ENCODE peak calls at places on chromosomes 6 and 20, in nine cellular contexts. K is Calu3, G is GM20000, Y is esophagus muscularis mucosa, N is adrenal gland, J is colonic mucosa, S is HFFc6, B is tibial nerve, E is progenitor cell of endocrine pancreas. F is an unnamed sample.

GRCh38 chr6:108114861-108115597 is 40.5 kb upstream of the OSTM1 start:
- DNase-seq in B (no peak), G (no peak), Y (no peak), E (peak), N (peak), J (peak), S (peak), K (peak), F (peak)

GRCh38 chr6:166006593-166007301 is 160.9 kb downstream of the TBXT start:
- DNase-seq in N (no peak), J (no peak), G (no peak), S (no peak), Y (peak), B (no peak), E (no peak), K (no peak), F (no peak)

GRCh38 chr6:150336299-150336698 is 32.5 kb upstream of the IYD start:
- DNase-seq in B (no peak), Y (no peak), S (peak), G (peak), N (no peak), E (no peak), K (peak), J (peak), F (no peak)

GRCh38 chr6:96899019-96899418 is 1.3 kb upstream of the NDUFAF4 start:
- DNase-seq in S (peak), Y (no peak), G (peak), E (no peak), B (no peak), K (peak), J (peak), N (peak), F (no peak)

GRCh38 chr20:57512432-57512831 is 12.5 kb downstream of the CTCFL start:
- DNase-seq in B (no peak), Y (no peak), N (no peak), E (no peak), G (no peak), J (no peak), K (no peak), S (no peak), F (no peak)

GRCh38 chr20:62142252-62143117 is 709 bp downstream of the PSMA7 start:
- DNase-seq in S (no peak), E (no peak), G (no peak), J (peak), B (no peak), Y (no peak), N (peak), K (peak), F (no peak)

GRCh38 chr20:3229158-3229557 is 9.8 kb downstream of the SLC4A11 start:
- DNase-seq in K (no peak), N (no peak), G (no peak), J (no peak), B (no peak), E (no peak), Y (no peak), S (no peak), F (no peak)

GRCh38 chr20:12925214-12925755 is 83.5 kb upstream of the SPTLC3 start:
- DNase-seq in K (peak), B (no peak), J (peak), G (peak), Y (no peak), E (peak), N (peak), S (peak), F (peak)

GRCh38 chr6:95087394-95088097 is 489.8 kb upstream of the MANEA start:
- DNase-seq in K (peak), B (no peak), E (no peak), S (peak), G (no peak), J (no peak), N (peak), Y (no peak), F (no peak)

GRCh38 chr6:436308-437041 is 44.9 kb downstream of the IRF4 start:
- DNase-seq in S (peak), N (no peak), J (no peak), K (no peak), G (no peak), Y (no peak), B (no peak), E (no peak), F (peak)

GRCh38 chr6:3294921-3295871 is 36.4 kb downstream of the PSMG4 start:
- DNase-seq in G (no peak), J (no peak), B (peak), Y (no peak), S (no peak), E (no peak), N (peak), K (peak), F (no peak)

GRCh38 chr6:81950877-81951276 is 198.4 kb upstream of the TENT5A start:
- DNase-seq in N (no peak), K (no peak), J (no peak), Y (no peak), G (no peak), S (peak), B (no peak), E (no peak), F (no peak)

GRCh38 chr6:81215092-81215432 is 537.4 kb downstream of the TENT5A start:
- DNase-seq in B (no peak), S (no peak), K (no peak), J (no peak), G (no peak), E (no peak), N (no peak), Y (no peak), F (no peak)

GRCh38 chr6:167530960-167531359 is 206.1 kb downstream of the TTLL2 start:
- DNase-seq in S (no peak), G (no peak), E (no peak), J (no peak), K (no peak), Y (no peak), N (no peak), B (no peak), F (no peak)

GRCh38 chr20:49872056-49872455 is 43.3 kb downstream of the SPATA2 start:
- DNase-seq in G (no peak), S (no peak), J (no peak), Y (no peak), K (no peak), E (no peak), B (no peak), N (no peak), F (no peak)

GRCh38 chr20:57501461-57502330 is 23.2 kb downstream of the CTCFL start:
- DNase-seq in N (no peak), E (no peak), K (no peak), Y (no peak), J (no peak), B (no peak), G (no peak), S (peak), F (no peak)

GRCh38 chr6:169371344-169372144 is 117.9 kb upstream of the THBS2 start:
- DNase-seq in N (no peak), G (no peak), Y (no peak), S (no peak), E (no peak), B (no peak), J (no peak), K (peak), F (no peak)

DNA sequence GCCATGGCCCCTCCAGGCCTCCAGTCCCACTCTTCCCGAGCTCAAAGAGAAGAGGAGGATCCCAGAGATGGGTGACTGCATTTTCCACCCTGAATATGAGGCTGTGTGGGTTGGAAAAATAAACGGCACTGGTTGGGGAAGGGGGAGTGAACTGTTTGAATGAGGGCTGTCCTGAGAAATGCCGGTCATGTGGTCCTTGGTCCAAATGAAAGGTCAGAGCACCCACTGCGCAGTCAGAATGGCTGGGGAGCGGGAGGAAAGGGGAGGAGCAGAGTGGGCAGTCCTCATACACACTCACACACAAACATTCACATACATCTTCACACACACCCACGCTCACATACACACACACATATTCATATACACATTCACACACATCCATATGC is 83.1 kb downstream of the MRPL14 start:
- DNase-seq in G (no peak), N (no peak), S (no peak), K (no peak), Y (no peak), J (no peak), E (no peak), B (no peak), F (no peak)
- TF ChIP-seq CTCF in G (no peak), N (no peak), S (no peak), K (no peak), Y (no peak), J (no peak), E (no peak), B (no peak), F (no peak)

DNA sequence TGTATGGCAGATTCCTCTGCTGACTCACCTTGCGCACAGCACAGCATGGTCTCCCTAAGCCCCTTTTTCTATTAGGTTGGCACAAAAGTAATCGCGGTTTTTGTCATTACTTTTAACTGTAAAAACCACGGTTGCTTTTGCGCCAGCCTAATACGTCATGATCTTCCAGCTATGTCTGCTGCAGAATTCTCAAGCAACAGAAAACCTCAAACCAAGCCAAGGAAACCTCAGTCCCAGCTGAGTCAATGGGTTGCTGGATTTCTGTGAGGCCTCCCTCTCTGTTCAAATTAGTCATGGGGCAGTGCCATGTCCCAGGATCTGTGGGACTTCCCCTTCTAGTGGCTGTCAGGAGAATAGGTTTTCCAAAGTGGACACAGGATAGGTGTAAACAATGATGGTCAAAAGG is 15.7 kb upstream of the ENPP1 start:
- DNase-seq in K (no peak), B (no peak), J (no peak), N (no peak), Y (no peak), S (peak), G (no peak), E (no peak), F (no peak)
- TF ChIP-seq CTCF in K (no peak), B (no peak), J (no peak), N (no peak), Y (no peak), S (peak), G (no peak), E (no peak), F (no peak)

DNA sequence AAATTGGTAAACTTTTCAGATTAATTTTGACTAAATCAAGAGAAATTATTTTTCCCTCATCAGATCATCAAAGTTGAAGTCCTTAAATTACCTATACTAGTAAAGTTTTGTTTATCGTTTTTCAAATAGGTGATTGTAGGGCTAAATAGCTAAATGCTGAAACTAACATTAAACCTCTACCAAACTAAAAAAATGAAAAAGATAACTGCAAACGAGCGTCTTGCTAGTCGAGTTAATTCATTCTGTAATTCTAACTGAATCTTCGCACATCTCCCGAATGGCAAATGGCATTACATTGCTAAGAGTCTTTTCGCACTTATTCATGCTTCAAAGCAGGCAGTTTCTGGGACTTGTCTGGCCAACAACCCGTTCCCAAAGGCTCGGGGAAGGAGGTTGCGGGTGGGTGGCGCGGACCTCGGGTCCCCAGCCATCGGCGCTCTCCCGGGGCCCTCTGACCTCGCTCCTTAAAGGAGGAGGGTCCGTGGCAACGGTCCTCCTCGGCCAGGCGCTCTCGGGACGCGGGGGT is 43.8 kb downstream of the POPDC3 start:
- DNase-seq in S (no peak), N (no peak), E (no peak), B (no peak), K (no peak), G (peak), J (no peak), Y (no peak), F (no peak)
- TF ChIP-seq CTCF in S (no peak), N (no peak), E (no peak), B (no peak), K (no peak), G (no peak), J (no peak), Y (no peak), F (no peak)

GRCh38 chr6:31836036-31836675 is 8.6 kb downstream of the HSPA1B start:
- DNase-seq in Y (no peak), N (no peak), K (no peak), S (no peak), J (peak), B (no peak), G (no peak), E (no peak), F (no peak)

GRCh38 chr6:31836676-31837611 is 9.4 kb downstream of the HSPA1B start:
- DNase-seq in J (peak), B (no peak), E (no peak), N (no peak), S (peak), K (no peak), Y (no peak), G (no peak), F (no peak)

GRCh38 chr6:31837612-31838553 is 10.3 kb downstream of the HSPA1B start:
- DNase-seq in S (no peak), N (no peak), B (no peak), G (no peak), K (no peak), J (no peak), E (no peak), Y (no peak), F (no peak)

GRCh38 chr6:31834367-31834703 is 6.8 kb downstream of the HSPA1B start:
- DNase-seq in B (peak), J (peak), K (peak), N (peak), G (peak), S (peak), Y (peak), E (peak), F (peak)

GRCh38 chr6:31834704-31835375 is 7.3 kb downstream of the HSPA1B start:
- DNase-seq in B (peak), N (peak), E (peak), J (peak), S (no peak), K (peak), Y (peak), G (peak), F (no peak)
- TF ChIP-seq CTCF in B (no peak), N (no peak), E (no peak), J (no peak), S (no peak), K (no peak), Y (no peak), G (no peak), F (no peak)

DNA sequence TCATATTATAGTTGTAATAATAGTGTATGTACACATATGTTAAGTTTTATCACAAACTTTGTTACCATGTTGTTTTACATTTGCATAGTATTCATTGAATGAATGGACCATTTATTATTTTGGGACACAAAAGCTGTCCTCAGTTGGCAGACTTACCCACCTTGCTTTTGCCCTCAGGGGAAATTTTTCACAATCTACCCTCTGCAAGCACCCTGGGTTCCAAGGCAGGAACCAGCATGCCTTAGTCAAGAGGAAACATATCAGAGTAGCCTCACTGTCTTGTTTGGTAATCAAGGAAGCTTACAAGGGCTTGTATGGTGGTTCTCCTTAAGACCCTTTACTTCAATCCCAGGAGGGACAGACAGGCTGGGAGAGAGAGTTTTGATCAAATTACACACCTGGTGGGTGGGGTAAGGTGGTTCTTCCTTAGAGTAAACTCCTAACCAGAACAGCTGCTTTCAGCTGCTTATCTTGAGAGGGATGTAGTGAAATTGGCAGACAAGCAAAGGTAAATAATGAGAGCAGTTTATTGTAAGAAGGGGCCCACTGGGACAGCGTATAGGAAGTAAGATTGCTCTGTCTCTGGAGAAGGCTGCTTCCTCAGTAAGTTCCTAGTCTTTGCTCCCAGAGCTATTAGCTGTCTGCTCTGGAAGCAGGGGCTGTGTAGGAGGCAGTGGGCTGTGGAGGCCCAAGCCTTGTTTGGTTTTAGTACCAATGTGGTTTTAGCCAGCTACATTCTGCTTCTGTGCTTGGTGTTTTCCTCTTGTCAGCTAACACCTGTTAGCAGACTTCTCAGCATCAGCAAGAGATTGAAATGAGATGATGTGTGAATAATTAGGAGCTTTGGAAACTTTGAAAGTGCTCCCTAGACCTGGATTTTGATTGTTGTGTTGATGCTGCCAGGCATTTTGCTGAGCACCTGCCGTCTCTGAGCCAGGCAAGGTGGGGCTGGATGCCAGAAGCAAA is 31.1 kb downstream of the BRPF3 start:
- DNase-seq in K (no peak), G (no peak), B (no peak), S (no peak), J (peak), Y (no peak), N (no peak), E (no peak), F (no peak)
- TF ChIP-seq CTCF in K (no peak), G (no peak), B (no peak), S (no peak), J (no peak), Y (no peak), N (no peak), E (no peak), F (no peak)

GRCh38 chr20:59032713-59033059 is 551 bp upstream of the ATP5F1E start:
- DNase-seq in G (no peak), B (no peak), N (peak), S (peak), K (no peak), J (no peak), E (no peak), Y (no peak), F (no peak)
- TF ChIP-seq CTCF in G (no peak), B (no peak), N (peak), S (no peak), K (peak), J (no peak), E (peak), Y (no peak), F (peak)

GRCh38 chr6:33918175-33918695 is 114.4 kb upstream of the MLN start:
- DNase-seq in B (no peak), S (no peak), J (no peak), G (no peak), K (no peak), N (no peak), E (no peak), Y (no peak), F (no peak)
- TF ChIP-seq CTCF in B (no peak), S (no peak), J (no peak), G (no peak), K (no peak), N (no peak), E (no peak), Y (no peak), F (no peak)